ENCODE peak calls at places on chromosomes 13 and 19, in ten cellular contexts. Y, A, G, F, P, K, D, Z, M and R are unnamed samples.

GRCh38 chr13:31199849-31200635 is at the start of gene B3GLCT:
- DNase-seq in F (peak; percentile 63), Y (peak; percentile 77), A (peak; percentile 89), P (peak; percentile 74), M (peak; percentile 64), D (peak; percentile 97), Z (peak; percentile 81), K (peak; percentile 70), G (peak; percentile 68), R (peak; percentile 65)

GRCh38 chr19:18443831-18444230 is 5.9 kb upstream of the ISYNA1 start:
- DNase-seq in M (no peak), G (no peak), Y (no peak), Z (no peak), K (no peak), P (no peak), A (no peak), F (no peak), D (no peak), R (no peak)

GRCh38 chr19:33368074-33368864 is 5.2 kb upstream of the CEBPG start:
- DNase-seq in D (no peak), G (no peak), Z (no peak), P (no peak), A (no peak), K (peak; percentile 77), M (no peak), F (no peak), Y (no peak), R (no peak)

GRCh38 chr19:49407079-49407478 is 16.2 kb downstream of the PTH2 start:
- DNase-seq in Z (no peak), P (no peak), F (no peak), G (no peak), A (no peak), M (no peak), D (no peak), K (no peak), Y (no peak), R (no peak)

GRCh38 chr19:47363758-47364529 is 14.8 kb downstream of the DHX34 start:
- DNase-seq in A (no peak), P (no peak), G (no peak), Y (no peak), M (no peak), K (peak; percentile 22), D (peak; percentile 29), F (no peak), Z (no peak), R (no peak)

GRCh38 chr19:40445945-40446784 is 2.0 kb upstream of the SERTAD3 start:
- DNase-seq in Z (peak; percentile 88), Y (no peak), K (no peak), F (no peak), A (no peak), G (no peak), P (no peak), D (no peak), M (no peak), R (peak; percentile 59)

GRCh38 chr13:64688893-64689677 is 2541.1 kb downstream of the PCDH9 start:
- DNase-seq in D (no peak), Z (no peak), K (no peak), M (no peak), P (no peak), G (no peak), Y (no peak), F (peak; percentile 20), A (no peak), R (no peak)

GRCh38 chr19:57106646-57107235 is 13.0 kb upstream of the USP29 start:
- DNase-seq in K (no peak), P (no peak), Y (no peak), G (no peak), M (no peak), F (no peak), A (no peak), D (peak; percentile 36), Z (no peak), R (peak; percentile 32)

GRCh38 chr13:71169125-71169524 is 697.9 kb downstream of the DACH1 start:
- DNase-seq in P (no peak), F (no peak), A (no peak), G (peak; percentile 77), Y (no peak), K (no peak), M (no peak), D (peak; percentile 3), Z (no peak), R (peak; percentile 28)

GRCh38 chr13:38685974-38686571 is 804 bp upstream of the FREM2 start:
- DNase-seq in F (no peak), K (no peak), A (peak; percentile 52), Y (no peak), M (no peak), Z (peak; percentile 63), G (peak; percentile 54), D (peak; percentile 16), P (no peak), R (peak; percentile 9)

GRCh38 chr19:30312582-30313352 is 59.4 kb upstream of the ZNF536 start:
- DNase-seq in M (peak; percentile 26), Y (no peak), P (no peak), K (no peak), Z (no peak), D (no peak), A (peak; percentile 14), G (no peak), F (no peak), R (peak; percentile 16)

GRCh38 chr19:35048911-35049411 is 7.4 kb downstream of the HPN start:
- DNase-seq in Z (no peak), A (no peak), G (peak; percentile 58), Y (no peak), K (no peak), P (peak; percentile 89), F (no peak), M (no peak), D (no peak), R (no peak)

GRCh38 chr13:46668906-46669525 is 116.0 kb downstream of the LRCH1 start:
- DNase-seq in Y (no peak), P (no peak), F (no peak), A (no peak), Z (no peak), G (no peak), D (no peak), K (no peak), M (no peak), R (no peak)

GRCh38 chr19:29431332-29431731 is 94.5 kb upstream of the VSTM2B start:
- DNase-seq in M (no peak), F (no peak), K (no peak), A (no peak), D (no peak), G (no peak), Z (no peak), P (no peak), Y (no peak), R (no peak)

GRCh38 chr19:53091413-53091812 is 11.8 kb downstream of the ZNF160 start:
- DNase-seq in K (no peak), Y (no peak), F (no peak), D (peak; percentile 27), P (no peak), Z (no peak), M (no peak), A (no peak), G (no peak), R (peak; percentile 48)

GRCh38 chr13:49421391-49421790 is 22.5 kb downstream of the CAB39L start:
- DNase-seq in P (no peak), D (no peak), Z (no peak), Y (peak; percentile 7), G (no peak), M (no peak), F (no peak), A (peak; percentile 15), K (no peak), R (peak; percentile 39)

GRCh38 chr13:73215807-73216206 is 157.0 kb downstream of the KLF5 start:
- DNase-seq in D (no peak), A (no peak), Y (no peak), P (no peak), K (no peak), G (no peak), M (no peak), F (peak; percentile 58), Z (no peak), R (no peak)

GRCh38 chr19:51094696-51095279 is 12.1 kb upstream of the KLK14 start:
- DNase-seq in Y (peak; percentile 28), D (peak; percentile 89), F (no peak), A (peak; percentile 71), K (no peak), M (peak; percentile 62), P (peak; percentile 21), Z (no peak), G (no peak), R (peak; percentile 44)

GRCh38 chr13:39967199-39967959 is 311.9 kb downstream of the COG6 start:
- DNase-seq in M (no peak), G (no peak), Z (no peak), A (no peak), D (no peak), F (no peak), K (no peak), Y (no peak), P (no peak), R (no peak)

GRCh38 chr19:8573316-8573715 is 3.9 kb downstream of the MYO1F start:
- DNase-seq in K (no peak), A (no peak), G (no peak), Y (no peak), P (no peak), D (no peak), Z (no peak), M (no peak), F (no peak), R (no peak)

GRCh38 chr13:40613192-40613818 is 53.1 kb downstream of the FOXO1 start:
- DNase-seq in A (peak; percentile 23), P (no peak), Z (peak; percentile 46), M (no peak), Y (peak; percentile 43), F (peak; percentile 8), K (no peak), G (no peak), D (no peak), R (no peak)

GRCh38 chr19:33291623-33292534 is 10.5 kb downstream of the CEBPA start:
- DNase-seq in Z (peak; percentile 76), Y (no peak), G (no peak), D (no peak), M (no peak), F (no peak), P (no peak), K (no peak), A (no peak), R (no peak)

GRCh38 chr13:100529666-100530065 is 58.9 kb downstream of the GGACT start:
- DNase-seq in G (peak; percentile 51), A (no peak), D (no peak), K (no peak), Z (no peak), P (no peak), M (no peak), F (no peak), Y (no peak), R (no peak)

GRCh38 chr13:30477346-30478235 is 11.9 kb upstream of the HMGB1 start:
- DNase-seq in D (no peak), P (no peak), G (no peak), A (no peak), M (no peak), K (no peak), F (no peak), Z (no peak), Y (no peak), R (no peak)

GRCh38 chr19:43224855-43225253 is 19.4 kb upstream of the PSG4 start:
- DNase-seq in D (no peak), M (no peak), F (no peak), G (no peak), Y (no peak), K (no peak), Z (no peak), P (no peak), A (no peak), R (no peak)

GRCh38 chr19:7541828-7542443 is 6.4 kb downstream of the PNPLA6 start:
- DNase-seq in G (no peak), K (no peak), P (no peak), D (no peak), F (no peak), A (no peak), M (no peak), Z (no peak), Y (no peak), R (no peak)

GRCh38 chr19:38596057-38596981 is 21.4 kb downstream of the MAP4K1 start:
- DNase-seq in A (peak; percentile 92), M (peak; percentile 90), G (peak; percentile 37), Y (peak; percentile 12), P (no peak), F (no peak), K (no peak), Z (peak; percentile 74), D (peak; percentile 88), R (peak; percentile 37)

GRCh38 chr13:113010510-113010865 is 41.5 kb downstream of the MCF2L start:
- DNase-seq in F (no peak), K (no peak), P (no peak), A (no peak), D (peak; percentile 47), Y (no peak), M (no peak), Z (no peak), G (no peak), R (no peak)